ENCODE peak calls at places on chromosome 13, in ten cellular contexts. K is stromal cell of bone marrow; U is stimulated activated naive B cell treated with anti-CD40 and anti-IgM and Interleukin-4, amounts not matched to agents 10 μg/mL and 1 μg/mL and 100 μg/mL, for 72 hours; A is GOT3; E is stimulated activated CD4-positive, alpha-beta T cell treated with anti-CD3 and anti-CD28 coated beads, TNF-alpha, amount 100 ng/mL, for 24 hours; P is Calu3; J is NCI-H2107; F is activated CD8-positive, alpha-beta memory T cell treated with anti-CD3 and anti-CD28 coated beads, Interleukin-2, amount 50 U/mL, for 48 hours; G is posterior vena cava; Z is fibroblast of lung. B is an unnamed sample.

GRCh38 chr13:106100261-106100919 is 435.1 kb downstream of the EFNB2 start:
- DNase-seq in K (no peak), U (no peak), A (no peak), E (no peak), P (peak), J (no peak), F (no peak), G (no peak), Z (no peak), B (peak)

GRCh38 chr13:28624707-28625432 is 34.1 kb upstream of the POMP start:
- DNase-seq in K (no peak), U (no peak), A (no peak), E (no peak), P (no peak), J (no peak), F (no peak), G (no peak), Z (no peak), B (no peak)

GRCh38 chr13:95552539-95553270 is at the start of gene CLDN10:
- DNase-seq in K (no peak), U (no peak), A (no peak), E (no peak), P (peak), J (no peak), F (no peak), G (no peak), Z (no peak), B (peak)

GRCh38 chr13:45042539-45042938 is 53.2 kb downstream of the GPALPP1 start:
- DNase-seq in K (no peak), U (no peak), A (no peak), E (no peak), P (no peak), J (no peak), F (no peak), G (no peak), Z (peak), B (no peak)

GRCh38 chr13:96621634-96622033 is 372.6 kb downstream of the OXGR1 start:
- DNase-seq in K (no peak), U (no peak), A (no peak), E (no peak), P (no peak), J (no peak), F (no peak), G (no peak), Z (no peak), B (no peak)

GRCh38 chr13:113648218-113648615 is 9.8 kb downstream of the ATP4B start:
- DNase-seq in K (no peak), U (no peak), A (no peak), E (no peak), P (no peak), J (no peak), F (no peak), G (peak), Z (no peak), B (no peak)

GRCh38 chr13:28429685-28430290 is 65.1 kb downstream of the FLT1 start:
- DNase-seq in K (no peak), U (peak), A (no peak), E (no peak), P (no peak), J (no peak), F (no peak), G (no peak), Z (no peak), B (no peak)

GRCh38 chr13:25899464-25899863 is 152.4 kb downstream of the SHISA2 start:
- DNase-seq in K (no peak), U (no peak), A (no peak), E (no peak), P (no peak), J (no peak), F (no peak), G (no peak), Z (no peak), B (no peak)

GRCh38 chr13:30395192-30396158 is 26.8 kb upstream of the UBE2L5 start:
- DNase-seq in K (peak), U (peak), A (peak), E (peak), P (peak), J (peak), F (peak), G (peak), Z (peak), B (peak)

GRCh38 chr13:53250977-53251376 is 222.4 kb downstream of the OLFM4 start:
- DNase-seq in K (no peak), U (no peak), A (no peak), E (no peak), P (no peak), J (no peak), F (no peak), G (no peak), Z (no peak), B (no peak)

GRCh38 chr13:110367620-110368019 is 60.5 kb downstream of the COL4A2 start:
- DNase-seq in K (no peak), U (no peak), A (no peak), E (no peak), P (no peak), J (no peak), F (no peak), G (no peak), Z (no peak), B (no peak)

GRCh38 chr13:52916483-52916990 is 68.1 kb upstream of the PCDH8 start:
- DNase-seq in K (no peak), U (no peak), A (no peak), E (no peak), P (no peak), J (no peak), F (no peak), G (no peak), Z (no peak), B (no peak)

GRCh38 chr13:78660130-78660857 is 1.3 kb upstream of the OBI1 start:
- DNase-seq in K (no peak), U (no peak), A (no peak), E (no peak), P (no peak), J (no peak), F (peak), G (no peak), Z (peak), B (no peak)

GRCh38 chr13:23469901-23470525 is 36.5 kb upstream of the SACS start:
- DNase-seq in K (no peak), U (no peak), A (no peak), E (no peak), P (no peak), J (no peak), F (no peak), G (no peak), Z (peak), B (no peak)

GRCh38 chr13:99215466-99215865 is 14.8 kb downstream of the UBAC2 start:
- DNase-seq in K (no peak), U (no peak), A (no peak), E (no peak), P (no peak), J (no peak), F (peak), G (no peak), Z (no peak), B (no peak)

GRCh38 chr13:106533940-106534843 is 1.3 kb downstream of the EFNB2 start:
- DNase-seq in K (no peak), U (no peak), A (no peak), E (no peak), P (peak), J (no peak), F (peak), G (peak), Z (peak), B (peak)

GRCh38 chr13:107838592-107839161 is 376.7 kb downstream of the LIG4 start:
- DNase-seq in K (no peak), U (no peak), A (no peak), E (no peak), P (no peak), J (peak), F (no peak), G (no peak), Z (no peak), B (no peak)

GRCh38 chr13:52879950-52880650 is 31.7 kb upstream of the PCDH8 start:
- DNase-seq in K (no peak), U (no peak), A (no peak), E (no peak), P (no peak), J (no peak), F (no peak), G (no peak), Z (no peak), B (no peak)

GRCh38 chr13:48502601-48503319 is 30.1 kb downstream of the RCBTB2 start:
- DNase-seq in K (no peak), U (no peak), A (no peak), E (no peak), P (no peak), J (no peak), F (no peak), G (no peak), Z (no peak), B (no peak)

GRCh38 chr13:71144883-71145282 is 722.1 kb downstream of the DACH1 start:
- DNase-seq in K (no peak), U (no peak), A (no peak), E (no peak), P (no peak), J (no peak), F (no peak), G (no peak), Z (no peak), B (no peak)

GRCh38 chr13:107157272-107157671 is 589.3 kb upstream of the ARGLU1 start:
- DNase-seq in K (peak), U (no peak), A (no peak), E (no peak), P (no peak), J (no peak), F (no peak), G (no peak), Z (no peak), B (no peak)

GRCh38 chr13:43493496-43494000 is 293.2 kb downstream of the ENOX1 start:
- DNase-seq in K (no peak), U (no peak), A (no peak), E (no peak), P (no peak), J (no peak), F (no peak), G (no peak), Z (no peak), B (no peak)

GRCh38 chr13:43686557-43686956 is 100.2 kb downstream of the ENOX1 start:
- DNase-seq in K (peak), U (no peak), A (no peak), E (no peak), P (no peak), J (no peak), F (no peak), G (no peak), Z (peak), B (no peak)

GRCh38 chr13:110113284-110113764 is 193.6 kb downstream of the COL4A1 start:
- DNase-seq in K (no peak), U (no peak), A (no peak), E (no peak), P (no peak), J (no peak), F (no peak), G (no peak), Z (peak), B (no peak)

GRCh38 chr13:98141938-98142426 is 912 bp upstream of the FARP1 start:
- DNase-seq in K (no peak), U (no peak), A (no peak), E (no peak), P (no peak), J (peak), F (peak), G (no peak), Z (no peak), B (peak)

GRCh38 chr13:106163426-106163825 is 372.0 kb downstream of the EFNB2 start:
- DNase-seq in K (no peak), U (no peak), A (no peak), E (no peak), P (no peak), J (no peak), F (no peak), G (no peak), Z (no peak), B (no peak)

GRCh38 chr13:47049276-47049989 is 152.6 kb upstream of the HTR2A start:
- DNase-seq in K (no peak), U (no peak), A (no peak), E (no peak), P (no peak), J (no peak), F (no peak), G (no peak), Z (no peak), B (no peak)

GRCh38 chr13:87680298-87680697 is 9.1 kb downstream of the SLITRK5 start:
- DNase-seq in K (no peak), U (no peak), A (no peak), E (no peak), P (peak), J (no peak), F (no peak), G (no peak), Z (no peak), B (no peak)